ENCODE peak calls at places on chromosome 1, in eight cellular contexts. B, A, L, Z, N, G, Q and Y are unnamed samples.

GRCh38 chr1:91851130-91852010 is 34.6 kb downstream of the TGFBR3 start:
- DNase-seq in B (peak), A (peak), L (no peak), Z (peak), N (no peak), G (peak), Q (peak), Y (no peak)

GRCh38 chr1:27233677-27234053 is 767 bp upstream of the WDTC1 start:
- DNase-seq in B (peak), A (no peak), L (no peak), Z (peak), N (no peak), G (no peak), Q (no peak), Y (no peak)

GRCh38 chr1:103514920-103515503 is 10.5 kb upstream of the RNPC3 start:
- DNase-seq in B (no peak), A (peak), L (peak), Z (no peak), N (peak), G (peak), Q (peak), Y (no peak)

GRCh38 chr1:178633068-178633467 is 92.0 kb upstream of the RALGPS2 start:
- DNase-seq in B (no peak), A (peak), L (no peak), Z (no peak), N (no peak), G (no peak), Q (no peak), Y (no peak)

GRCh38 chr1:7432102-7432895 is 338.8 kb upstream of the VAMP3 start:
- DNase-seq in B (no peak), A (no peak), L (peak), Z (no peak), N (no peak), G (no peak), Q (no peak), Y (no peak)

GRCh38 chr1:208500379-208500778 is 256.2 kb upstream of the PLXNA2 start:
- DNase-seq in B (no peak), A (no peak), L (no peak), Z (no peak), N (no peak), G (no peak), Q (no peak), Y (no peak)

GRCh38 chr1:201214461-201214860 is 23.8 kb downstream of the IGFN1 start:
- DNase-seq in B (no peak), A (no peak), L (peak), Z (peak), N (no peak), G (no peak), Q (peak), Y (no peak)

GRCh38 chr1:151056149-151056548 is 3.3 kb downstream of the CDC42SE1 start:
- DNase-seq in B (no peak), A (no peak), L (no peak), Z (no peak), N (no peak), G (no peak), Q (no peak), Y (no peak)

GRCh38 chr1:32997381-32997891 is 32.8 kb upstream of the RNF19B start:
- DNase-seq in B (no peak), A (peak), L (no peak), Z (no peak), N (no peak), G (no peak), Q (no peak), Y (no peak)

GRCh38 chr1:116763116-116763786 is 9.0 kb downstream of the CD2 start:
- DNase-seq in B (peak), A (no peak), L (no peak), Z (no peak), N (no peak), G (no peak), Q (no peak), Y (no peak)

GRCh38 chr1:111032295-111032897 is 68.7 kb upstream of the LRIF1 start:
- DNase-seq in B (peak), A (peak), L (peak), Z (no peak), N (peak), G (peak), Q (peak), Y (peak)

GRCh38 chr1:150493175-150493574 is 6.0 kb downstream of the TARS2 start:
- DNase-seq in B (no peak), A (no peak), L (no peak), Z (no peak), N (no peak), G (no peak), Q (no peak), Y (no peak)

GRCh38 chr1:154614247-154614646 is 6.3 kb upstream of the ADAR start:
- DNase-seq in B (no peak), A (no peak), L (peak), Z (no peak), N (no peak), G (no peak), Q (no peak), Y (no peak)

GRCh38 chr1:64135501-64136245 is 67.8 kb upstream of the UBE2U start:
- DNase-seq in B (no peak), A (no peak), L (no peak), Z (no peak), N (no peak), G (no peak), Q (no peak), Y (no peak)

GRCh38 chr1:14567056-14567455 is 31.4 kb upstream of the KAZN start:
- DNase-seq in B (no peak), A (no peak), L (peak), Z (no peak), N (peak), G (peak), Q (no peak), Y (no peak)

GRCh38 chr1:63758805-63759204 is 15.0 kb upstream of the ROR1 start:
- DNase-seq in B (no peak), A (no peak), L (no peak), Z (no peak), N (no peak), G (no peak), Q (no peak), Y (no peak)

GRCh38 chr1:244969355-244970235 is 105.3 kb upstream of the HNRNPU start:
- DNase-seq in B (peak), A (peak), L (peak), Z (peak), N (peak), G (peak), Q (peak), Y (no peak)

GRCh38 chr1:13801232-13801631 is 101.2 kb downstream of the PRDM2 start:
- DNase-seq in B (peak), A (no peak), L (no peak), Z (no peak), N (no peak), G (no peak), Q (no peak), Y (no peak)

GRCh38 chr1:21761052-21761451 is 21.9 kb downstream of the USP48 start:
- DNase-seq in B (no peak), A (no peak), L (no peak), Z (no peak), N (no peak), G (no peak), Q (no peak), Y (no peak)

GRCh38 chr1:66244429-66244828 is 289.5 kb upstream of the SGIP1 start:
- DNase-seq in B (no peak), A (peak), L (no peak), Z (no peak), N (no peak), G (no peak), Q (peak), Y (peak)

GRCh38 chr1:67214420-67215174 is 48.3 kb downstream of the IL23R start:
- DNase-seq in B (no peak), A (peak), L (peak), Z (no peak), N (peak), G (peak), Q (peak), Y (peak)

GRCh38 chr1:182587087-182587486 is 2.0 kb downstream of the RNASEL start:
- DNase-seq in B (no peak), A (no peak), L (no peak), Z (no peak), N (no peak), G (no peak), Q (no peak), Y (no peak)

GRCh38 chr1:164688791-164689190 is 129.8 kb downstream of the PBX1 start:
- DNase-seq in B (no peak), A (no peak), L (no peak), Z (no peak), N (no peak), G (no peak), Q (no peak), Y (no peak)

GRCh38 chr1:200888349-200888838 is 6.3 kb upstream of the INAVA start:
- DNase-seq in B (no peak), A (no peak), L (peak), Z (no peak), N (no peak), G (no peak), Q (no peak), Y (no peak)

GRCh38 chr1:39269791-39270342 is 65.4 kb downstream of the MACF1 start:
- DNase-seq in B (no peak), A (peak), L (peak), Z (peak), N (no peak), G (no peak), Q (no peak), Y (no peak)

GRCh38 chr1:25349606-25350005 is 11.5 kb downstream of the TMEM50A start:
- DNase-seq in B (no peak), A (no peak), L (no peak), Z (no peak), N (no peak), G (no peak), Q (no peak), Y (no peak)

GRCh38 chr1:229199261-229199850 is 71.6 kb upstream of the RAB4A start:
- DNase-seq in B (no peak), A (no peak), L (no peak), Z (no peak), N (no peak), G (no peak), Q (no peak), Y (no peak)

GRCh38 chr1:59596432-59596831 is 218.3 kb upstream of the HOOK1 start:
- DNase-seq in B (no peak), A (peak), L (no peak), Z (no peak), N (no peak), G (no peak), Q (no peak), Y (no peak)

GRCh38 chr1:216222302-216222701 is 200.9 kb downstream of the USH2A start:
- DNase-seq in B (no peak), A (no peak), L (no peak), Z (no peak), N (no peak), G (no peak), Q (no peak), Y (no peak)

GRCh38 chr1:22332166-22332717 is 119.4 kb upstream of the ZBTB40 start:
- DNase-seq in B (no peak), A (no peak), L (no peak), Z (no peak), N (no peak), G (no peak), Q (no peak), Y (no peak)

GRCh38 chr1:66676616-66677298 is 75.5 kb upstream of the DYNLT5 start:
- DNase-seq in B (no peak), A (peak), L (no peak), Z (no peak), N (no peak), G (no peak), Q (no peak), Y (no peak)

GRCh38 chr1:212110617-212111016 is 75.1 kb downstream of the DTL start:
- DNase-seq in B (no peak), A (peak), L (no peak), Z (no peak), N (no peak), G (peak), Q (peak), Y (no peak)
- TF ChIP-seq CTCF in B (no peak), A (peak), L (no peak), Z (no peak), N (no peak), G (peak), Q (peak), Y (no peak)

GRCh38 chr1:205689479-205689878 is 9.2 kb upstream of the SLC45A3 start:
- DNase-seq in B (no peak), A (no peak), L (peak), Z (no peak), N (no peak), G (peak), Q (no peak), Y (no peak)
- TF ChIP-seq CTCF in B (no peak), A (no peak), L (no peak), Z (no peak), N (no peak), G (no peak), Q (no peak), Y (no peak)

GRCh38 chr1:223425550-223425949 is 32.3 kb downstream of the CCDC185 start:
- DNase-seq in B (no peak), A (no peak), L (no peak), Z (no peak), N (no peak), G (no peak), Q (no peak), Y (no peak)

GRCh38 chr1:223430221-223430620 is 37.0 kb downstream of the CCDC185 start:
- DNase-seq in B (no peak), A (no peak), L (no peak), Z (no peak), N (no peak), G (no peak), Q (no peak), Y (no peak)

GRCh38 chr1:223426936-223427335 is 33.7 kb downstream of the CCDC185 start:
- DNase-seq in B (no peak), A (no peak), L (no peak), Z (no peak), N (no peak), G (no peak), Q (no peak), Y (no peak)

GRCh38 chr1:223429821-223430220 is 36.6 kb downstream of the CCDC185 start:
- DNase-seq in B (no peak), A (peak), L (no peak), Z (no peak), N (no peak), G (no peak), Q (no peak), Y (no peak)

GRCh38 chr1:223429313-223429731 is 36.1 kb downstream of the CCDC185 start:
- DNase-seq in B (no peak), A (peak), L (no peak), Z (no peak), N (no peak), G (no peak), Q (no peak), Y (no peak)
- TF ChIP-seq CTCF in B (no peak), A (no peak), L (no peak), Z (no peak), N (no peak), G (no peak), Q (no peak), Y (no peak)

GRCh38 chr1:9241891-9242290 is 7.3 kb downstream of the H6PD start:
- DNase-seq in B (no peak), A (no peak), L (no peak), Z (peak), N (no peak), G (no peak), Q (no peak), Y (no peak)
- TF ChIP-seq CTCF in B (no peak), A (no peak), L (no peak), Z (no peak), N (no peak), G (no peak), Q (no peak), Y (no peak)

DNA sequence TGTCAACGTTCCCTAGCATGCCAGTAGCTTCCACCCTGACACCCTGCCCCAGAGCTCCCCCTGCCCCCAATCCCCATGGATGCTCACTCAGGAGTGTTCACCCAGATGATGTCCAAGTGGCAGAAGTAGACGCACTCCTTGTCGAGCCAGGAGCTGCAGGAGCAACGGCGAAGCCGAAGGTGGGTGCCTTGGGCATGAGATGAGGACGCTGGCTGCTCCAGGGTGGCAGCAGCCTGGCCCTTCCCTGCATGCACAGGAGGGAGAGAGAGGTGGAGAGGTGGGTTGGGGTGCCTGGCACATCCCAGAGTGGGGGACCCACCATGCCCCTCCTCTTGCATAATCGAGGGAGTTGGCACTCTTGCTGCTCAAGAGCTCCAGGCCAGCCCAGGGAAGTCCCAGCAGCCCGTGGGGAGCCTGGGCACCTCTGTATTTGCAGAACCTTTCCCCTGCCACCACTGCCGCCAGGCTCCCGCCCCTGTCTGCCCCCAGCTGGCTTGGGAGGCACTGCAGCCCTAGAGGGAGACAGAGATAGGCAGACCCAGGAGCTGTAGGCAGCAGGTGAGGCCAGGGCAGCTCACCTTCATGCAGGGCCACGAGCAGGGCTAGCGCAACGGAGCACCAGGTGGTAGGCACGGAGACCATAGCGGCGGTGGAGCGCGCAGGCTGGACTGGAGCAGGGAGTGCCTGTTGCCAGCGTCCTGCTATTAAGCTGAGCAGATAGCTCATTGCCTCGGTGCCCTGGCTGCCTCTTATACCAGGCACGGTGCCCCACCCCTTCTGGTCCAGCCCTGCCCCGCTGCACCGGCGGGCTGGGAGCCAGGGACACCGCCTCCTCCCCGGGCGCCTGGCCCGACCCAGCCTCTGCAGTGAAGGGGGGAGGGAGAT is at the start of gene EDN2:
- DNase-seq in B (peak), A (no peak), L (peak), Z (no peak), N (no peak), G (peak), Q (no peak), Y (no peak)
- TF ChIP-seq CTCF in B (no peak), A (peak), L (peak), Z (no peak), N (peak), G (peak), Q (peak), Y (peak)

DNA sequence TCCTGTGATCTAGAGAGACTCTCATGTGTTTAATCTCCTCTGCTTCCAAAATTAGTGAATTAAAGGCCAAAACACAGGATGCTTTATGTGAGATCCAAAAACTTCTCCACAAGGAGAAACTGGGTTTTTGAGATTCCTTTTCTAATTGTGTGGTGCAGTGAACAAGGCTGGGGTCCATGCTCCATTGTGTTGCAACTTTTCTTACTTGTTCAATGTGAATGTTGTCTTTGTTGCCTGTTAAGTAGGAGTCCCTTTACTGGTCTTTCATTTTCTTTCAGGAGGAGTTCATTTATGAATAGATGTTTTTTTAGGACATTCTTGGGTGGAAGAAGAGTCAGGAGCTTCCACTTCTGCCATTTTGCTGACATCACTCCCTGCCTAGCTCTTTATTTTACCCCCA is 40.6 kb upstream of the CFHR3 start:
- DNase-seq in B (no peak), A (no peak), L (no peak), Z (no peak), N (no peak), G (no peak), Q (no peak), Y (no peak)
- TF ChIP-seq CTCF in B (no peak), A (no peak), L (no peak), Z (no peak), N (no peak), G (no peak), Q (no peak), Y (no peak)

DNA sequence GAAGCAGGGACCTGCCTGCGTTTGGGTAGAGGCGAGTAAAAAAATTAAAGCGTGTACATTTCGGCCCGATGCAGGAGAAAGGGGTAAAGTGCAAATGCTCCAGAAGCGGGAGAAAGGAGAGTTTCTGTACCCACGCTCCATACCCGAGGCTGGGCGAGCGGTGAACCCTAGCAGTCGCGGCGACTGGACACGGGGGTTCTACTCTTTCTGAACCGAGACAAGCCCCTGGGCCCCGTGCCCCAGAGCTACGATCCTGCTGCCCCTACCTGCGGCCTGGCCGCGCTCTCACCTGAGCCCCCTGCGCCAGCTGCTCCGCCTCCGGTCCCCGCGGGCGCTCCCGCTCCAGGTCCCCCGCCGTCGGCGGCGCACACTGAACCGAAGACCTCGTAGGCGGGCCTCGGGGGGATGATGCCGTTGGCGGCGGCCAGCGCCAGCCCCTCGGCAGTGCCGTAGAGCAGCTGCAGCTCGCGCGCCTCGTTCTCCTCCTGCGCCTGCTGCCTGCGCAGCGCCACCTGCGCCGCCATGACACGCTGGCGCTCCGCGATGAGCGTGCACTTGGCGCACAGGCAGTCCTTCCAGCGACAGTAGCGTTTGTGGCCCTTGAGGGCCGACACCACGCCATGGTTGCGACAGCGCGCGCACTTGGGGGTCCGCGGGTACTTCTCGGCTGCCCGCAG is 2.4 kb downstream of the DMRTA2 start:
- DNase-seq in B (no peak), A (no peak), L (peak), Z (no peak), N (no peak), G (peak), Q (peak), Y (no peak)
- TF ChIP-seq CTCF in B (no peak), A (no peak), L (peak), Z (no peak), N (no peak), G (no peak), Q (no peak), Y (no peak)

GRCh38 chr1:24308365-24309015 is 10.7 kb upstream of the GRHL3 start:
- DNase-seq in B (no peak), A (peak), L (peak), Z (no peak), N (no peak), G (no peak), Q (peak), Y (no peak)
- TF ChIP-seq CTCF in B (no peak), A (peak), L (peak), Z (no peak), N (peak), G (peak), Q (peak), Y (peak)